ENCODE peak calls at places on chromosomes 2 and 18, in five cellular contexts. F, U, V, K and R are unnamed samples.
A peak's percentile ranks its signal among the peaks of the same experiment; 100 is the strongest.

GRCh38 chr18:44731866-44732555 is 51.3 kb downstream of the SETBP1 start:
- DNase-seq in F (no peak), U (peak; percentile 41), V (no peak), K (no peak), R (no peak)

GRCh38 chr18:38025433-38026038 is 459.9 kb upstream of the CELF4 start:
- DNase-seq in F (no peak), U (no peak), V (no peak), K (no peak), R (no peak)

GRCh38 chr2:222862068-222862914 is 1.5 kb downstream of the ACSL3 start:
- DNase-seq in F (no peak), U (peak; percentile 62), V (no peak), K (no peak), R (peak; percentile 12)

GRCh38 chr2:232444409-232445148 is 11.4 kb upstream of the ALPI start:
- DNase-seq in F (no peak), U (peak; percentile 50), V (peak; percentile 52), K (no peak), R (peak; percentile 75)

GRCh38 chr2:221197223-221197622 is 374.9 kb downstream of the EPHA4 start:
- DNase-seq in F (no peak), U (no peak), V (no peak), K (no peak), R (no peak)

GRCh38 chr2:219997341-219997851 is 370.0 kb downstream of the SLC4A3 start:
- DNase-seq in F (peak; percentile 16), U (peak; percentile 29), V (peak; percentile 6), K (peak; percentile 15), R (peak; percentile 80)

GRCh38 chr18:22433960-22434359 is 16.2 kb upstream of the CTAGE1 start:
- DNase-seq in F (no peak), U (peak; percentile 17), V (no peak), K (no peak), R (no peak)

GRCh38 chr2:206657087-206657486 is 14.8 kb downstream of the FAM237A start:
- DNase-seq in F (no peak), U (no peak), V (no peak), K (no peak), R (no peak)

GRCh38 chr2:236946871-236947270 is 138.8 kb upstream of the COPS8 start:
- DNase-seq in F (no peak), U (no peak), V (no peak), K (no peak), R (no peak)

GRCh38 chr2:136718273-136718672 is 47.1 kb upstream of the THSD7B start:
- DNase-seq in F (no peak), U (no peak), V (no peak), K (no peak), R (no peak)

GRCh38 chr18:5979971-5980457 is 84.7 kb upstream of the TMEM200C start:
- DNase-seq in F (no peak), U (no peak), V (no peak), K (peak; percentile 40), R (no peak)

GRCh38 chr18:79692056-79692455 is 12.5 kb downstream of the CTDP1 start:
- DNase-seq in F (no peak), U (no peak), V (no peak), K (no peak), R (no peak)

GRCh38 chr2:63056309-63057065 is 5.9 kb downstream of the OTX1 start:
- DNase-seq in F (no peak), U (no peak), V (no peak), K (no peak), R (peak; percentile 59)

GRCh38 chr2:40652155-40652554 is 200.3 kb upstream of the SLC8A1 start:
- DNase-seq in F (no peak), U (no peak), V (no peak), K (no peak), R (no peak)

GRCh38 chr18:3380384-3380961 is 69.5 kb upstream of the TGIF1 start:
- DNase-seq in F (no peak), U (peak; percentile 58), V (no peak), K (no peak), R (peak; percentile 29)

GRCh38 chr2:55585451-55586079 is 31.9 kb downstream of the PPP4R3B start:
- DNase-seq in F (no peak), U (peak; percentile 80), V (no peak), K (no peak), R (no peak)

GRCh38 chr18:21270453-21270852 is 28.4 kb downstream of the GREB1L start:
- DNase-seq in F (no peak), U (no peak), V (no peak), K (no peak), R (no peak)

GRCh38 chr2:158953454-158953853 is 15.0 kb upstream of the TANC1 start:
- DNase-seq in F (no peak), U (peak; percentile 80), V (no peak), K (no peak), R (no peak)

GRCh38 chr2:239022437-239023260 is 174.8 kb downstream of the TWIST2 start:
- DNase-seq in F (no peak), U (no peak), V (no peak), K (no peak), R (no peak)

GRCh38 chr2:156021326-156022040 is 311.0 kb downstream of the NR4A2 start:
- DNase-seq in F (no peak), U (no peak), V (no peak), K (no peak), R (no peak)

GRCh38 chr18:63823516-63824219 is 48.5 kb downstream of the SERPINB7 start:
- DNase-seq in F (no peak), U (peak; percentile 77), V (peak; percentile 7), K (peak; percentile 16), R (peak; percentile 50)

GRCh38 chr2:174997110-174997509 is 8.1 kb downstream of the CHN1 start:
- DNase-seq in F (no peak), U (no peak), V (no peak), K (no peak), R (no peak)

GRCh38 chr2:103959174-103960125 is 894.5 kb upstream of the POU3F3 start:
- DNase-seq in F (no peak), U (no peak), V (peak; percentile 7), K (no peak), R (peak; percentile 21)

GRCh38 chr18:45617284-45617683 is 2.0 kb downstream of the SLC14A2 start:
- DNase-seq in F (peak; percentile 77), U (peak; percentile 81), V (peak; percentile 9), K (peak; percentile 76), R (no peak)

GRCh38 chr2:147294825-147295392 is 549.9 kb upstream of the ACVR2A start:
- DNase-seq in F (no peak), U (no peak), V (no peak), K (no peak), R (no peak)

GRCh38 chr2:100757621-100758394 is 62.1 kb upstream of the NPAS2 start:
- DNase-seq in F (no peak), U (peak; percentile 98), V (no peak), K (no peak), R (no peak)

GRCh38 chr18:22545091-22545795 is 127.5 kb upstream of the CTAGE1 start:
- DNase-seq in F (no peak), U (no peak), V (no peak), K (no peak), R (no peak)

GRCh38 chr2:54859997-54860701 is 136.7 kb downstream of the EML6 start:
- DNase-seq in F (no peak), U (peak; percentile 89), V (no peak), K (no peak), R (no peak)

DNA sequence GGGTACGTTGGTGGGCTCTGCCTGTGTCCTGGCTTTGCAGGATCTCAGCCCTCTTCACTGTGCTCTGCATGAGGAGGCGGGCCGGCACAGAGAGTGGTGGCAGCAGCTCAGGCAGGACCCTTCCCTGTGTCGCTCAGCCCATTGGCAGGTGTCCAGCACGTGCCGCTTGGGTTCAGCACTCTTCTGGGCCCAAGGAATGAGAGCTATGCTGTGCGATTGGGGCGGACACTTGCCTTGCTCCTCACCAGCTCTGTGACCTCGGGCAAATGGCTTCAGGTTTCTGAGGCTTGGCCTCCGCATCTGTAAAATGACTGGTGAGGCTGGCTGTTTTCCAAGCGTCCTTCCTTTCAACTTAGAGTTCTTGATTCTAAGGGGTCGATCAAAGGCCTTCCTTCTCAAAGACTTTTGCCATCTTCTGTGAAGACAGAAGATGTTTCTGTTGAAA is 35.5 kb downstream of the GLI2 start:
- DNase-seq in F (no peak), U (no peak), V (no peak), K (peak; percentile 21), R (no peak)
- TF ChIP-seq CTCF in F (no peak), U (no peak), V (no peak), K (no peak), R (no peak)

GRCh38 chr2:558302-558642 is 118.9 kb downstream of the TMEM18 start:
- DNase-seq in F (no peak), U (no peak), V (no peak), K (no peak), R (no peak)
- H3K9me3 ChIP-seq in F (no peaks in the 10 kb centered on the region), U (peaks cover 34% of the 10 kb centered on the region), V (no peaks in the 10 kb centered on the region), K (no peaks in the 10 kb centered on the region), R (no peaks in the 10 kb centered on the region)

DNA sequence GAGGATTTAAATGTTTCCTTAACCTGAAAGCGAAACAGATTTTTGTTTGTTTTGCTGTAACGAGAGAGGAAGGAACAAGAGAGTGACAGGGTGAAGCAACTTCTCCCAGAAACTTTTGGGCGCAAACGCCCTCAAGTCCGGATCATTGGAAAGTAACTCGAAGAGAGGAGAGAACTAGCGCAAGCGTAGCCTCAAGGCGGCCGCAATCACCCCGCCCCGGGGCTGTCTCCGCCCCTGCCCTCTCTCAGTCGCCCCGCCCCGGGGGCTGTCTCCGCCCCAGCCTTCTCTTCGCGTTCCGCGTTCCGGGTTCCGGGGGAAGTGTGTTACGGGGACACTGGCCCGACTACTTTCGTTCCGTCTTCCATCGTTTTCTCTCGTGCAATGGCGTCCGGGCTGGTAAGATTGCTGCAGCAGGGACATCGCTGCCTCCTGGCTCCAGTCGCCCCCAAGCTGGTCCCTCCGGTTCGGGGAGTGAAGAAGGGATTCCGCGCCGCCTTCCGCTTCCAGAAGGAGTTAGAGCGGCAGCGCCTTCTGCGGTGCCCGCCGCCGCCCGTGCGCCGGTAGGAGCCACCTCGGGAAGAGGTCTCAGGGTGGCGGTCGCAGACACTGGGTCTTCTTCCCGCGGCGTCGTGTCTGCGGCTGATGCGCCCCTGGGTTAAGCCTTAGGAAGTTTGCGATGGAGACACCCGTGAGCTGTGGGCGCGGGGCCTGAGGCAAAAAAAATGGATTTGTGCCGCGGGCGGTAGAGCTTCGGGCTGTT is at the start of gene MRPL44:
- DNase-seq in F (peak; percentile 93), U (peak; percentile 93), V (peak; percentile 90), K (peak; percentile 97), R (peak; percentile 95)
- TF ChIP-seq CTCF in F (no peak), U (no peak), V (no peak), K (no peak), R (no peak)

DNA sequence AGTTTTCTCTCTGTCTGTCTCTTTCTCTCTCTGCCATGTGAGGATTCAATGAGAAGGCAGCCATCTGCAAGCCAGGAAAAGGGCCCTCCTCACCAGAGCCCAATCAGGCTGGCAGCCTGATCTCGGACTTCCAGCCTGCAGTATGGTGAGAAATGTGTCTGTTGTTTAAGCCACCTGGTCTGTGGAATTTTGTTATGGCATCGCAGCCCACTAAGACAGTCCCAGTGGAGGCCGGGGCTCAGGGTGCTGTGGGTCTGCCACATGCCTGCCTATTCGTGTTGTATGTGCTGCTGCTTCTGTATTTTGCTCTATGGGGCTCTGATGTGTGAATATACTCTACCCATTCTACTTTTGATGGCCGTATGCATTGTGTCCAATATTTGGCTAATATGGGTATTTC is 139.0 kb upstream of the HS6ST1 start:
- DNase-seq in F (no peak), U (no peak), V (no peak), K (no peak), R (no peak)
- H3K9me3 ChIP-seq in F (no peaks in the 10 kb centered on the region), U (peaks cover 5% of the 10 kb centered on the region), V (no peaks in the 10 kb centered on the region), K (no peaks in the 10 kb centered on the region), R (no peaks in the 10 kb centered on the region)

GRCh38 chr18:32301361-32301760 is 111.5 kb downstream of the MEP1B start:
- DNase-seq in F (no peak), U (no peak), V (no peak), K (no peak), R (no peak)
- TF ChIP-seq CTCF in F (no peak), U (no peak), V (no peak), K (no peak), R (no peak)